ENCODE peak calls at places on chromosomes 2 and 18, in ten cellular contexts. D, L, W, E, N, T, C, K, A and Q are unnamed samples.

GRCh38 chr2:205267323-205267722 is 415.0 kb upstream of the NRP2 start:
- DNase-seq in D (no peak), L (no peak), W (no peak), E (no peak), N (no peak), T (no peak), C (no peak), K (no peak), A (no peak), Q (no peak)

GRCh38 chr2:101893676-101894381 is 97.9 kb upstream of the IL1R2 start:
- DNase-seq in D (no peak), L (no peak), W (no peak), E (no peak), N (no peak), T (no peak), C (no peak), K (no peak), A (no peak), Q (no peak)

GRCh38 chr2:37324786-37325624 is at the start of gene PRKD3:
- DNase-seq in D (peak; percentile 80), L (peak; percentile 64), W (no peak), E (peak; percentile 55), N (no peak), T (peak; percentile 39), C (peak; percentile 60), K (peak; percentile 80), A (peak; percentile 27), Q (peak; percentile 92)

GRCh38 chr2:6186332-6187100 is 494.3 kb downstream of the SOX11 start:
- DNase-seq in D (peak; percentile 38), L (no peak), W (peak; percentile 29), E (peak; percentile 33), N (no peak), T (peak; percentile 87), C (no peak), K (no peak), A (peak; percentile 59), Q (no peak)

GRCh38 chr2:85458611-85459563 is 40.4 kb downstream of the SH2D6 start:
- DNase-seq in D (no peak), L (no peak), W (no peak), E (no peak), N (peak; percentile 39), T (no peak), C (no peak), K (peak; percentile 12), A (no peak), Q (no peak)

GRCh38 chr18:44036500-44036899 is 644.2 kb upstream of the SETBP1 start:
- DNase-seq in D (peak; percentile 32), L (no peak), W (peak; percentile 37), E (no peak), N (no peak), T (no peak), C (no peak), K (no peak), A (no peak), Q (no peak)

GRCh38 chr18:78739843-78740677 is 239.6 kb upstream of the SALL3 start:
- DNase-seq in D (peak; percentile 16), L (no peak), W (no peak), E (no peak), N (peak; percentile 64), T (no peak), C (no peak), K (no peak), A (no peak), Q (no peak)

GRCh38 chr2:29202819-29203495 is 87.7 kb downstream of the CLIP4 start:
- DNase-seq in D (no peak), L (no peak), W (no peak), E (no peak), N (no peak), T (no peak), C (no peak), K (no peak), A (no peak), Q (no peak)

GRCh38 chr2:236176417-236176816 is 8.2 kb upstream of the GBX2 start:
- DNase-seq in D (no peak), L (no peak), W (no peak), E (peak; percentile 80), N (no peak), T (peak; percentile 25), C (no peak), K (peak; percentile 56), A (peak; percentile 64), Q (no peak)

DNA sequence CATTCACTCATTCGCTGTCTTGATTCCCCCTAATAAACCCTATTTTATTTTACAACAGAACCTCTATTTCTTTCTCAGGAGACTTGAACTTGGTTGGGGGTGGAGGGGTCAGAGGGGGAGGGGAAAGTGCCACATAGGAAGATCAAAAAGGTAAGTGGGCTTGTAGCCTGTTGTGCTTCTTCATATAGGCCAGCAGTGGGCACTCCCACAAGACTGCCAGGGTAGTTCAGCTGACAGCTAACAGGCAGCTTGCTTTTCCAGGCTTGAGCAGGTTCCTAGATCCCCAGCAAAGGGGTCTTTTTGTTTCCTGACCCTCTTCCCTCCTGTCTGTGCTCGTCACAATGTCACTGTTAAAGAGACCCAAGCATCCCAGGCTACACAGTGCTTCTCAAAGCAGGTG is 829 bp upstream of the KIAA2012 start:
- DNase-seq in D (no peak), L (no peak), W (no peak), E (no peak), N (no peak), T (no peak), C (no peak), K (no peak), A (peak; percentile 20), Q (no peak)
- TF ChIP-seq CTCF in D (no peak), L (no peak), W (no peak), E (no peak), N (no peak), T (peak; percentile 20), C (no peak), K (peak; percentile 13), A (peak; percentile 41), Q (no peak)

GRCh38 chr2:145801210-145801609 is 1281.3 kb upstream of the ZEB2 start:
- DNase-seq in D (no peak), L (no peak), W (no peak), E (no peak), N (no peak), T (no peak), C (no peak), K (no peak), A (no peak), Q (no peak)

GRCh38 chr2:145798419-145798818 is 1278.5 kb upstream of the ZEB2 start:
- DNase-seq in D (no peak), L (no peak), W (no peak), E (no peak), N (no peak), T (no peak), C (no peak), K (no peak), A (no peak), Q (no peak)

GRCh38 chr2:145799595-145800108 is 1279.7 kb upstream of the ZEB2 start:
- DNase-seq in D (no peak), L (no peak), W (no peak), E (no peak), N (no peak), T (no peak), C (no peak), K (no peak), A (no peak), Q (no peak)

GRCh38 chr2:145797692-145798091 is 1277.8 kb upstream of the ZEB2 start:
- DNase-seq in D (no peak), L (no peak), W (no peak), E (no peak), N (no peak), T (no peak), C (no peak), K (no peak), A (no peak), Q (no peak)

GRCh38 chr2:145800201-145801091 is 1280.5 kb upstream of the ZEB2 start:
- DNase-seq in D (no peak), L (no peak), W (no peak), E (peak; percentile 3), N (no peak), T (no peak), C (no peak), K (no peak), A (peak; percentile 100), Q (no peak)
- TF ChIP-seq POLR2A in D (no peak), L (no peak), W (no peak), E (no peak), N (no peak), T (no peak), C (no peak), K (no peak), A (no peak), Q (no peak)

DNA sequence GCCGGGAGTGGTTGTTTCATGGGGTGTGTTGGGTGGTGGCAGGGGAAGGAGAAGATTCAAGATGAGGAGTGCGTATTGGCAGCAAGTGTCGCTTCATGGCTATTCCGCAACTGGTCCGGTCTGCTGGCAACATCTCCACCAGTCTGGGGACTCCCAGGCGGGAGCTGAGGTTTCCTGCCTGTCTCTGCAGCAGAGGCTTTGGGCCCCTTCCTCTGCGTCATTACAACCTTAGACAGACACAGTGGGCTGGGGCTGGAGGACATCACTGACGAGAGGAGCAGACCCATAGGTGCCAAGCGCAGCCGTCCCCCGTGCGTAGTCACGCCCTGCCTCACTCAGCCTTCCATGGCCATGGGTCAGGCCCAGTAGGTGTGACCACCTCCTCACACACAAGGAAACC is 64.0 kb upstream of the MCFD2 start:
- DNase-seq in D (no peak), L (no peak), W (peak; percentile 26), E (no peak), N (peak; percentile 83), T (no peak), C (no peak), K (no peak), A (no peak), Q (no peak)
- H3K27ac ChIP-seq in D (no peak overlapping the region), L (no peak overlapping the region), W (no peak overlapping the region), E (no peak overlapping the region), N (peak overlapping the region; percentile 53), T (no peak overlapping the region), C (no peak overlapping the region), K (peak overlapping the region; percentile 60), A (no peak overlapping the region), Q (no peak overlapping the region)

GRCh38 chr18:24443870-24444269 is 16.6 kb upstream of the HRH4 start:
- DNase-seq in D (no peak), L (no peak), W (no peak), E (no peak), N (no peak), T (no peak), C (no peak), K (no peak), A (no peak), Q (no peak)

GRCh38 chr18:24446453-24446852 is 14.0 kb upstream of the HRH4 start:
- DNase-seq in D (no peak), L (no peak), W (no peak), E (no peak), N (no peak), T (no peak), C (no peak), K (no peak), A (no peak), Q (no peak)

GRCh38 chr18:24447961-24448360 is 12.5 kb upstream of the HRH4 start:
- DNase-seq in D (no peak), L (no peak), W (no peak), E (no peak), N (no peak), T (no peak), C (no peak), K (no peak), A (no peak), Q (no peak)

DNA sequence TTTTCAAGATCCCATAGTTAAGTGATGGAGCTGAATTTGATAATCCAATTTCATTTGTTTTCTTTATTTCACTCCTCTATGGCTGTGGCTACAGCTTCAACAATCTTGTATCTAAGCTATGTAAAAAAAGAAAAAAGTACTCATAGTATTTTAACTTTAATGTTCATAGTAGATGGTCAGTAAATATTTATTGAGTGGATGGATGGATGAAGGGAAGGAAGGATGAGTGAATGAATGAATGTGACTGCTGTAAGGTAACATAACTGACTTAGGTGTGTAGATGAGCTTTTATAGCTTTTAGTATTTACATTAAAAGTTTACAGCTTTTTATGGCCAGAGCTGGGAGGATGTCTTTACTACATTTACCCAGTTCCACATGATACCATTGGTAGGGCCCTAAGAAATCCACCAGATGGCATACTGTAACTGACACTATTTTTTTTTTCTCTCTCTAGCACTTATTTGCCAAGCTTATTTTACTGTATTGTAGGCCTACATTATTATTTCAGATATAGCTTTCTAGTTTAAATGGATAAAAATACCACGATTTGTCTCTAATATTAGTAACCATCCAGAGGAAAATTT is 13.4 kb upstream of the HRH4 start:
- DNase-seq in D (no peak), L (no peak), W (no peak), E (no peak), N (no peak), T (no peak), C (no peak), K (no peak), A (no peak), Q (no peak)
- TF ChIP-seq CTCF in D (no peak), L (no peak), W (no peak), E (peak; percentile 6), N (no peak), T (peak; percentile 16), C (no peak), K (no peak), A (no peak), Q (no peak)